ENCODE peak calls at places on chromosomes 1 and 21, in four cellular contexts. Q is ovary, G is right lobe of liver, B is IMR-90. W is an unnamed sample.

GRCh38 chr1:35461966-35462651 is 95.1 kb downstream of the KIAA0319L start:
- DNase-seq in Q (no peak), B (no peak), G (no peak), W (no peak)

GRCh38 chr21:37562920-37563640 is 196.5 kb downstream of the DYRK1A start:
- DNase-seq in B (no peak), G (no peak), Q (peak; percentile 41), W (no peak)

GRCh38 chr1:51948491-51948915 is 42.0 kb downstream of the RAB3B start:
- DNase-seq in G (no peak), Q (no peak), B (no peak), W (no peak)

GRCh38 chr21:15742052-15742451 is 12.3 kb downstream of the USP25 start:
- DNase-seq in B (peak; percentile 12), G (no peak), Q (no peak), W (no peak)

GRCh38 chr1:153626929-153627796 is at the start of gene S100A13:
- DNase-seq in B (peak; percentile 96), Q (peak; percentile 82), G (peak; percentile 75), W (peak; percentile 82)

GRCh38 chr1:40690919-40691537 is 476 bp upstream of the NFYC start:
- DNase-seq in Q (no peak), B (no peak), G (no peak), W (no peak)

GRCh38 chr1:92483442-92484170 is 3.1 kb downstream of the GFI1 start:
- DNase-seq in G (peak; percentile 50), B (no peak), Q (no peak), W (peak; percentile 89)

GRCh38 chr1:28751315-28752056 is 14.7 kb downstream of the YTHDF2 start:
- DNase-seq in B (peak; percentile 79), Q (no peak), G (no peak), W (no peak)

GRCh38 chr1:59703226-59703917 is 111.4 kb upstream of the HOOK1 start:
- DNase-seq in B (no peak), Q (no peak), G (no peak), W (no peak)

GRCh38 chr1:41328780-41329640 is 32.2 kb upstream of the FOXO6 start:
- DNase-seq in Q (no peak), G (peak; percentile 11), B (no peak), W (no peak)

GRCh38 chr1:220680085-220680687 is 10.0 kb upstream of the C1orf115 start:
- DNase-seq in Q (no peak), G (no peak), B (peak; percentile 19), W (no peak)

GRCh38 chr21:28410264-28410663 is 582.4 kb downstream of the LTN1 start:
- DNase-seq in B (no peak), Q (no peak), G (no peak), W (no peak)

GRCh38 chr1:21911205-21912001 is 25.7 kb downstream of the HSPG2 start:
- DNase-seq in G (no peak), Q (peak; percentile 67), B (no peak), W (no peak)

GRCh38 chr21:39690454-39690853 is 54.5 kb upstream of the IGSF5 start:
- DNase-seq in Q (no peak), B (no peak), G (no peak), W (no peak)

GRCh38 chr21:16072692-16073091 is 342.9 kb downstream of the USP25 start:
- DNase-seq in G (no peak), Q (no peak), B (peak; percentile 93), W (no peak)

GRCh38 chr1:77504986-77505385 is 177.5 kb downstream of the ZZZ3 start:
- DNase-seq in G (no peak), Q (no peak), B (peak; percentile 12), W (no peak)

GRCh38 chr1:203049576-203050180 is 23.4 kb downstream of the PPFIA4 start:
- DNase-seq in B (no peak), G (no peak), Q (no peak), W (no peak)

GRCh38 chr1:205706601-205707502 is 26.5 kb upstream of the SLC45A3 start:
- DNase-seq in G (no peak), B (no peak), Q (peak; percentile 47), W (no peak)

GRCh38 chr1:223794040-223794880 is 51.5 kb downstream of the TP53BP2 start:
- DNase-seq in Q (no peak), B (peak; percentile 22), G (no peak), W (no peak)

GRCh38 chr1:94209425-94209824 is 28.0 kb downstream of the ARHGAP29 start:
- DNase-seq in Q (no peak), G (no peak), B (peak; percentile 58), W (no peak)

GRCh38 chr1:114986286-114986685 is 43.3 kb upstream of the TSHB start:
- DNase-seq in G (no peak), B (no peak), Q (no peak), W (no peak)

GRCh38 chr1:228938248-228938891 is 203.1 kb downstream of the RHOU start:
- DNase-seq in B (no peak), G (no peak), Q (no peak), W (no peak)

GRCh38 chr1:69433073-69433472 is 134.6 kb upstream of the LRRC7 start:
- DNase-seq in Q (no peak), B (no peak), G (no peak), W (no peak)

GRCh38 chr1:23593556-23594148 is 34.4 kb upstream of the ID3 start:
- DNase-seq in G (no peak), Q (no peak), B (peak; percentile 59), W (no peak)

GRCh38 chr1:170200665-170201397 is 55.1 kb downstream of the NTMT2 start:
- DNase-seq in G (no peak), Q (no peak), B (peak; percentile 7), W (no peak)

GRCh38 chr1:43719063-43719462 is 11.7 kb downstream of the ST3GAL3 start:
- DNase-seq in Q (no peak), G (no peak), B (peak; percentile 57), W (no peak)

GRCh38 chr1:109787211-109787844 is 23.6 kb upstream of the EPS8L3 start:
- DNase-seq in G (peak; percentile 38), B (peak; percentile 50), Q (peak; percentile 8), W (peak; percentile 11)

GRCh38 chr1:15027515-15027948 is 126.0 kb upstream of the TMEM51 start:
- DNase-seq in B (peak; percentile 54), Q (peak; percentile 78), G (no peak), W (peak; percentile 52)

GRCh38 chr1:36464605-36465393 is 615 bp upstream of the MRPS15 start:
- DNase-seq in G (no peak), B (peak; percentile 15), Q (no peak), W (no peak)

GRCh38 chr1:212518188-212518951 is 85.7 kb downstream of the NENF start:
- DNase-seq in G (peak; percentile 95), B (peak; percentile 84), Q (peak; percentile 18), W (peak; percentile 66)

GRCh38 chr1:244548558-244549115 is 87.6 kb downstream of the CATSPERE start:
- DNase-seq in Q (no peak), B (no peak), G (no peak), W (no peak)

GRCh38 chr1:194658090-194658439 is 1471.7 kb upstream of the B3GALT2 start:
- DNase-seq in B (peak; percentile 81), G (no peak), Q (no peak), W (no peak)

GRCh38 chr21:44723177-44724131 is 12.1 kb upstream of the TSPEAR start:
- DNase-seq in Q (no peak), B (no peak), G (no peak), W (no peak)

DNA sequence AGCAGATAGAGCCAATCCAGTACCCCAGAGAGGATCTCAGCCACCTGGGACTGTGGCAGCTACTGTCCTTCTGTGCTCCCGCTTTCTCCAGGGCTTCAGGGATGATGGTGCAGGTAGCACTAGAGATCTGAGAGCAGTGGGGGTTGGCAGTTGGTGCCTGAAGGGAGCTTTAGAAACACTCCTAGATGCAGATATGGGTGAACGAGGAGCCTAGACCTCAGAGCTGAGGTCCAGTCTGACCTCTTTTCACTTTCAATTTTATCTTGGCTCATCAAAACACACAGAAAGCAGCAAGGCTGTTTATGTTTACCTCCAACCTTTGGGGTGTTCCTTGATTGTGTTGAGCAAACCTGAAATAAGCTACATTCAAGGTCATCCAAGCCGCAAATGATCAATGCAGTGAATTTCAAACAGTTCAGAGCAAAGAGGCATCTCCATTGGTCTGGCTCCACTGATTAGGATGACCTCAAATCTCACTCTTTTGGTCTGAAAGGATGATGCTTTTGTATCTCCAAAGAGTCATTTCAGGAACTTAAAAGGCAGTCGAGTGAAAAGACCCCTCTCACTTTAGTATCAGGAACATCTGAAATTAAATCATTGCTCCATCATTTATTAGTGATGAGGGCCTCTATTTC is 1.3 kb downstream of the LY9 start:
- DNase-seq in G (no peak), B (no peak), Q (no peak), W (no peak)
- H3K4me3 ChIP-seq in G (no peak overlapping the region), B (no peak overlapping the region), Q (no peak overlapping the region), W (no peak overlapping the region)

GRCh38 chr1:161787355-161787754 is 21.2 kb downstream of the ATF6 start:
- DNase-seq in Q (no peak), B (no peak), G (no peak), W (no peak)

GRCh38 chr1:161790587-161791317 is 24.6 kb downstream of the ATF6 start:
- DNase-seq in Q (no peak), B (no peak), G (no peak), W (peak; percentile 24)

GRCh38 chr1:161791889-161792655 is 26.0 kb downstream of the ATF6 start:
- DNase-seq in Q (no peak), B (peak; percentile 35), G (no peak), W (no peak)

GRCh38 chr1:161792740-161793139 is 26.6 kb downstream of the ATF6 start:
- DNase-seq in Q (no peak), B (peak; percentile 93), G (no peak), W (no peak)
- TF ChIP-seq CTCF in Q (peak; percentile 46), B (peak; percentile 76), G (peak; percentile 55), W (peak; percentile 42)

DNA sequence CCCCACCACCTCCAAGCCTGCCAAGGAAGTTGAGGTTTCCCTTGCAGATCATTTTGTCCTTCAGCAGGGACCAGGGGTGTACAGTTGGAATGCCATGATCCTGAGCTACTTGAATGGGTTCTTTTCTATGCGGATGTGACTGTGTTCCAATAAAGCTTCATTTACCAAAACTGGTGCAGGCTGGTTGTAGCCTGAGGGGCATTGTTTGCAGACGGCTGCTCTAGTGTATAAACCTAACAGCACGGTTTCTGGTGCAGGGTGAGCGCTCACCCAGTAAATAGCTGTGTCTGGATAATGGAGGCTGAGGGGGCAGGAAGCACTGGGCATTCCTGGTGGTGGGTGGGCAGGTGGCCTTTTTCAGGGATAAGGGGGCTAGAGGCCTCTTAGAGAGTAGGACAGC is 72.7 kb upstream of the ACTL8 start:
- DNase-seq in Q (no peak), B (no peak), G (no peak), W (no peak)
- H3K27ac ChIP-seq in Q (no peak overlapping the region), B (no peak overlapping the region), G (no peak overlapping the region), W (no peak overlapping the region)

DNA sequence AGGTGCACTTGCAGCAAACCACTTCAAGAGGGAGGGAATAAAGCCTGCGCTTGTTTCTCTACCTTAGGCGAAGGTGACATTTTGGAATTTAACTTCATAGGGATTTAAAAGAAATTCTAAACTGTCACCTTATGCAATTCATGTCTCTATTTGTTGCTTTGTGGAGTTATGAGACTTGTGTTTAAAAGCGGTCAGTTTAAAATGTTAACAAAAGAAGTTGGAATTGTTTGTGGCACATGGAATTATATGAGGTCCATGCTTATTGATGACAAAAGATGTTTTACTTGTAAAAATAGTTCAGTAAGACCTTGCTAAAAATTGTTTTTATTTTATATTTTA is 15.8 kb downstream of the NR5A2 start:
- DNase-seq in B (no peak), Q (no peak), G (no peak), W (no peak)
- H3K4me3 ChIP-seq in B (peak overlapping the region; percentile 56), Q (no peak overlapping the region), G (peak overlapping the region; percentile 58), W (peak overlapping the region; percentile 50)